ENCODE peak calls at places on chromosomes 16 and 17, in four cellular contexts. One of them, this sample, is unnamed.
A peak's percentile ranks its signal among the peaks of the same experiment; 100 is the strongest.

GRCh38 chr17:27239046-27239445 is 54.9 kb upstream of the WSB1 start:
- DNase-seq in B cell: no peak
- DNase-seq in LNCaP clone FGC: no peak
- DNase-seq in stimulated activated CD8-positive, alpha-beta memory T cell treated with anti-CD3 and anti-CD28 coated beads, Interleukin-12 subunit alpha, Interleukin-12 subunit beta, amount 100 ng/mL, for 1 hour: no peak
- DNase-seq in this sample: no peak

GRCh38 chr17:42281571-42282096 is 5.4 kb upstream of the STAT5B start:
- DNase-seq in LNCaP clone FGC: no peak
- DNase-seq in stimulated activated CD8-positive, alpha-beta memory T cell treated with anti-CD3 and anti-CD28 coated beads, Interleukin-12 subunit alpha, Interleukin-12 subunit beta, amount 100 ng/mL, for 1 hour: no peak
- DNase-seq in B cell: no peak
- DNase-seq in this sample: peak; percentile 46

GRCh38 chr16:10678655-10679054 is 16.1 kb downstream of the TEKT5 start:
- DNase-seq in B cell: no peak
- DNase-seq in LNCaP clone FGC: no peak
- DNase-seq in stimulated activated CD8-positive, alpha-beta memory T cell treated with anti-CD3 and anti-CD28 coated beads, Interleukin-12 subunit alpha, Interleukin-12 subunit beta, amount 100 ng/mL, for 1 hour: no peak
- DNase-seq in this sample: no peak

GRCh38 chr17:2948721-2949468 is 114.5 kb downstream of the OR1D5 start:
- DNase-seq in stimulated activated CD8-positive, alpha-beta memory T cell treated with anti-CD3 and anti-CD28 coated beads, Interleukin-12 subunit alpha, Interleukin-12 subunit beta, amount 100 ng/mL, for 1 hour: no peak
- DNase-seq in B cell: no peak
- DNase-seq in LNCaP clone FGC: no peak
- DNase-seq in this sample: no peak

GRCh38 chr16:84471966-84472365 is 32.5 kb downstream of the MEAK7 start:
- DNase-seq in stimulated activated CD8-positive, alpha-beta memory T cell treated with anti-CD3 and anti-CD28 coated beads, Interleukin-12 subunit alpha, Interleukin-12 subunit beta, amount 100 ng/mL, for 1 hour: no peak
- DNase-seq in LNCaP clone FGC: no peak
- DNase-seq in B cell: no peak
- DNase-seq in this sample: no peak

GRCh38 chr16:85429776-85430522 is 183.2 kb upstream of the GSE1 start:
- DNase-seq in LNCaP clone FGC: no peak
- DNase-seq in B cell: peak; percentile 14
- DNase-seq in stimulated activated CD8-positive, alpha-beta memory T cell treated with anti-CD3 and anti-CD28 coated beads, Interleukin-12 subunit alpha, Interleukin-12 subunit beta, amount 100 ng/mL, for 1 hour: no peak
- DNase-seq in this sample: no peak

GRCh38 chr16:21663889-21664647 is at the start of gene OTOA:
- DNase-seq in LNCaP clone FGC: no peak
- DNase-seq in stimulated activated CD8-positive, alpha-beta memory T cell treated with anti-CD3 and anti-CD28 coated beads, Interleukin-12 subunit alpha, Interleukin-12 subunit beta, amount 100 ng/mL, for 1 hour: no peak
- DNase-seq in B cell: peak; percentile 40
- DNase-seq in this sample: no peak

GRCh38 chr17:339193-340061 is 13.2 kb downstream of the RPH3AL start:
- DNase-seq in LNCaP clone FGC: no peak
- DNase-seq in B cell: no peak
- DNase-seq in stimulated activated CD8-positive, alpha-beta memory T cell treated with anti-CD3 and anti-CD28 coated beads, Interleukin-12 subunit alpha, Interleukin-12 subunit beta, amount 100 ng/mL, for 1 hour: no peak
- DNase-seq in this sample: peak; percentile 26

GRCh38 chr17:16417896-16418683 is 2.7 kb downstream of the TRPV2 start:
- DNase-seq in stimulated activated CD8-positive, alpha-beta memory T cell treated with anti-CD3 and anti-CD28 coated beads, Interleukin-12 subunit alpha, Interleukin-12 subunit beta, amount 100 ng/mL, for 1 hour: no peak
- DNase-seq in LNCaP clone FGC: no peak
- DNase-seq in B cell: no peak
- DNase-seq in this sample: no peak

GRCh38 chr17:68195667-68196393 is 52.0 kb upstream of the AMZ2 start:
- DNase-seq in stimulated activated CD8-positive, alpha-beta memory T cell treated with anti-CD3 and anti-CD28 coated beads, Interleukin-12 subunit alpha, Interleukin-12 subunit beta, amount 100 ng/mL, for 1 hour: no peak
- DNase-seq in B cell: no peak
- DNase-seq in LNCaP clone FGC: no peak
- DNase-seq in this sample: peak; percentile 13

GRCh38 chr16:4141604-4142003 is 25.4 kb upstream of the ADCY9 start:
- DNase-seq in B cell: no peak
- DNase-seq in LNCaP clone FGC: no peak
- DNase-seq in stimulated activated CD8-positive, alpha-beta memory T cell treated with anti-CD3 and anti-CD28 coated beads, Interleukin-12 subunit alpha, Interleukin-12 subunit beta, amount 100 ng/mL, for 1 hour: no peak
- DNase-seq in this sample: no peak

GRCh38 chr17:58996968-58997367 is 109.7 kb downstream of the TRIM37 start:
- DNase-seq in LNCaP clone FGC: no peak
- DNase-seq in B cell: no peak
- DNase-seq in stimulated activated CD8-positive, alpha-beta memory T cell treated with anti-CD3 and anti-CD28 coated beads, Interleukin-12 subunit alpha, Interleukin-12 subunit beta, amount 100 ng/mL, for 1 hour: no peak
- DNase-seq in this sample: no peak

GRCh38 chr17:45791935-45792334 is 7.8 kb downstream of the CRHR1 start:
- DNase-seq in B cell: no peak
- DNase-seq in LNCaP clone FGC: peak; percentile 87
- DNase-seq in stimulated activated CD8-positive, alpha-beta memory T cell treated with anti-CD3 and anti-CD28 coated beads, Interleukin-12 subunit alpha, Interleukin-12 subunit beta, amount 100 ng/mL, for 1 hour: no peak
- DNase-seq in this sample: no peak

GRCh38 chr17:73508057-73508930 is 136.0 kb downstream of the SDK2 start:
- DNase-seq in LNCaP clone FGC: no peak
- DNase-seq in B cell: no peak
- DNase-seq in stimulated activated CD8-positive, alpha-beta memory T cell treated with anti-CD3 and anti-CD28 coated beads, Interleukin-12 subunit alpha, Interleukin-12 subunit beta, amount 100 ng/mL, for 1 hour: no peak
- DNase-seq in this sample: no peak

GRCh38 chr17:76568771-76569170 is 16.9 kb downstream of the ST6GALNAC2 start:
- DNase-seq in stimulated activated CD8-positive, alpha-beta memory T cell treated with anti-CD3 and anti-CD28 coated beads, Interleukin-12 subunit alpha, Interleukin-12 subunit beta, amount 100 ng/mL, for 1 hour: no peak
- DNase-seq in B cell: no peak
- DNase-seq in LNCaP clone FGC: no peak
- DNase-seq in this sample: no peak

GRCh38 chr16:81838794-81839193 is 59.7 kb downstream of the PLCG2 start:
- DNase-seq in LNCaP clone FGC: no peak
- DNase-seq in B cell: peak; percentile 51
- DNase-seq in stimulated activated CD8-positive, alpha-beta memory T cell treated with anti-CD3 and anti-CD28 coated beads, Interleukin-12 subunit alpha, Interleukin-12 subunit beta, amount 100 ng/mL, for 1 hour: no peak
- DNase-seq in this sample: no peak

GRCh38 chr16:50719401-50720337 is 22.2 kb upstream of the CYLD start:
- DNase-seq in LNCaP clone FGC: no peak
- DNase-seq in B cell: no peak
- DNase-seq in stimulated activated CD8-positive, alpha-beta memory T cell treated with anti-CD3 and anti-CD28 coated beads, Interleukin-12 subunit alpha, Interleukin-12 subunit beta, amount 100 ng/mL, for 1 hour: no peak
- DNase-seq in this sample: no peak

GRCh38 chr16:10835281-10835931 is 16.8 kb upstream of the TVP23A start:
- DNase-seq in stimulated activated CD8-positive, alpha-beta memory T cell treated with anti-CD3 and anti-CD28 coated beads, Interleukin-12 subunit alpha, Interleukin-12 subunit beta, amount 100 ng/mL, for 1 hour: no peak
- DNase-seq in B cell: no peak
- DNase-seq in LNCaP clone FGC: no peak
- DNase-seq in this sample: no peak

GRCh38 chr17:44797809-44798208 is 32.3 kb downstream of the GJC1 start:
- DNase-seq in LNCaP clone FGC: no peak
- DNase-seq in stimulated activated CD8-positive, alpha-beta memory T cell treated with anti-CD3 and anti-CD28 coated beads, Interleukin-12 subunit alpha, Interleukin-12 subunit beta, amount 100 ng/mL, for 1 hour: no peak
- DNase-seq in B cell: no peak
- DNase-seq in this sample: no peak

GRCh38 chr17:1532836-1533602 is 16.6 kb upstream of the INPP5K start:
- DNase-seq in stimulated activated CD8-positive, alpha-beta memory T cell treated with anti-CD3 and anti-CD28 coated beads, Interleukin-12 subunit alpha, Interleukin-12 subunit beta, amount 100 ng/mL, for 1 hour: no peak
- DNase-seq in B cell: peak; percentile 73
- DNase-seq in LNCaP clone FGC: no peak
- DNase-seq in this sample: no peak

GRCh38 chr17:41987642-41988041 is 21.0 kb downstream of the CNP start:
- DNase-seq in B cell: no peak
- DNase-seq in LNCaP clone FGC: no peak
- DNase-seq in stimulated activated CD8-positive, alpha-beta memory T cell treated with anti-CD3 and anti-CD28 coated beads, Interleukin-12 subunit alpha, Interleukin-12 subunit beta, amount 100 ng/mL, for 1 hour: no peak
- DNase-seq in this sample: no peak

GRCh38 chr17:2054740-2055493 is at the start of gene HIC1:
- DNase-seq in B cell: peak; percentile 61
- DNase-seq in LNCaP clone FGC: no peak
- DNase-seq in stimulated activated CD8-positive, alpha-beta memory T cell treated with anti-CD3 and anti-CD28 coated beads, Interleukin-12 subunit alpha, Interleukin-12 subunit beta, amount 100 ng/mL, for 1 hour: peak; percentile 52
- DNase-seq in this sample: peak; percentile 21

GRCh38 chr17:51259574-51260236 is at the start of gene MBTD1:
- DNase-seq in B cell: peak; percentile 98
- DNase-seq in LNCaP clone FGC: peak; percentile 88
- DNase-seq in stimulated activated CD8-positive, alpha-beta memory T cell treated with anti-CD3 and anti-CD28 coated beads, Interleukin-12 subunit alpha, Interleukin-12 subunit beta, amount 100 ng/mL, for 1 hour: peak; percentile 94
- DNase-seq in this sample: peak; percentile 96

GRCh38 chr16:397736-398332 is 835 bp downstream of the NME4 start:
- DNase-seq in LNCaP clone FGC: no peak
- DNase-seq in B cell: peak; percentile 52
- DNase-seq in stimulated activated CD8-positive, alpha-beta memory T cell treated with anti-CD3 and anti-CD28 coated beads, Interleukin-12 subunit alpha, Interleukin-12 subunit beta, amount 100 ng/mL, for 1 hour: no peak
- DNase-seq in this sample: no peak

GRCh38 chr17:75524971-75525805 is at the start of gene LLGL2:
- DNase-seq in B cell: peak; percentile 80
- DNase-seq in LNCaP clone FGC: peak; percentile 67
- DNase-seq in stimulated activated CD8-positive, alpha-beta memory T cell treated with anti-CD3 and anti-CD28 coated beads, Interleukin-12 subunit alpha, Interleukin-12 subunit beta, amount 100 ng/mL, for 1 hour: peak; percentile 63
- DNase-seq in this sample: peak; percentile 79

GRCh38 chr16:75946058-75946457 is 219.8 kb upstream of the CPHXL start:
- DNase-seq in B cell: no peak
- DNase-seq in stimulated activated CD8-positive, alpha-beta memory T cell treated with anti-CD3 and anti-CD28 coated beads, Interleukin-12 subunit alpha, Interleukin-12 subunit beta, amount 100 ng/mL, for 1 hour: no peak
- DNase-seq in LNCaP clone FGC: no peak
- DNase-seq in this sample: no peak

GRCh38 chr17:42050360-42051012 is at the start of gene C17orf113:
- DNase-seq in stimulated activated CD8-positive, alpha-beta memory T cell treated with anti-CD3 and anti-CD28 coated beads, Interleukin-12 subunit alpha, Interleukin-12 subunit beta, amount 100 ng/mL, for 1 hour: peak; percentile 20
- DNase-seq in LNCaP clone FGC: no peak
- DNase-seq in B cell: peak; percentile 49
- DNase-seq in this sample: peak; percentile 45

GRCh38 chr17:80423536-80424225 is 8.7 kb downstream of the ENDOV start:
- DNase-seq in LNCaP clone FGC: no peak
- DNase-seq in stimulated activated CD8-positive, alpha-beta memory T cell treated with anti-CD3 and anti-CD28 coated beads, Interleukin-12 subunit alpha, Interleukin-12 subunit beta, amount 100 ng/mL, for 1 hour: no peak
- DNase-seq in B cell: no peak
- DNase-seq in this sample: no peak

GRCh38 chr16:66444049-66444481 is 17.0 kb downstream of the BEAN1 start:
- DNase-seq in B cell: no peak
- DNase-seq in stimulated activated CD8-positive, alpha-beta memory T cell treated with anti-CD3 and anti-CD28 coated beads, Interleukin-12 subunit alpha, Interleukin-12 subunit beta, amount 100 ng/mL, for 1 hour: no peak
- DNase-seq in LNCaP clone FGC: no peak
- DNase-seq in this sample: no peak

GRCh38 chr17:4593021-4593797 is 8.9 kb downstream of the SMTNL2 start:
- DNase-seq in LNCaP clone FGC: no peak
- DNase-seq in stimulated activated CD8-positive, alpha-beta memory T cell treated with anti-CD3 and anti-CD28 coated beads, Interleukin-12 subunit alpha, Interleukin-12 subunit beta, amount 100 ng/mL, for 1 hour: no peak
- DNase-seq in B cell: no peak
- DNase-seq in this sample: no peak

GRCh38 chr17:64244165-64244564 is 18.9 kb downstream of the TEX2 start:
- DNase-seq in stimulated activated CD8-positive, alpha-beta memory T cell treated with anti-CD3 and anti-CD28 coated beads, Interleukin-12 subunit alpha, Interleukin-12 subunit beta, amount 100 ng/mL, for 1 hour: no peak
- DNase-seq in LNCaP clone FGC: no peak
- DNase-seq in B cell: no peak
- DNase-seq in this sample: no peak

GRCh38 chr17:83203073-83203471 is 123.7 kb downstream of the METRNL start:
- DNase-seq in stimulated activated CD8-positive, alpha-beta memory T cell treated with anti-CD3 and anti-CD28 coated beads, Interleukin-12 subunit alpha, Interleukin-12 subunit beta, amount 100 ng/mL, for 1 hour: no peak
- DNase-seq in LNCaP clone FGC: no peak
- DNase-seq in B cell: no peak
- DNase-seq in this sample: no peak

GRCh38 chr17:69367298-69367697 is 40.4 kb upstream of the ABCA5 start:
- DNase-seq in LNCaP clone FGC: no peak
- DNase-seq in stimulated activated CD8-positive, alpha-beta memory T cell treated with anti-CD3 and anti-CD28 coated beads, Interleukin-12 subunit alpha, Interleukin-12 subunit beta, amount 100 ng/mL, for 1 hour: no peak
- DNase-seq in B cell: no peak
- DNase-seq in this sample: no peak

GRCh38 chr17:64777413-64778101 is 115.5 kb upstream of the SMURF2 start:
- DNase-seq in stimulated activated CD8-positive, alpha-beta memory T cell treated with anti-CD3 and anti-CD28 coated beads, Interleukin-12 subunit alpha, Interleukin-12 subunit beta, amount 100 ng/mL, for 1 hour: no peak
- DNase-seq in LNCaP clone FGC: no peak
- DNase-seq in B cell: no peak
- DNase-seq in this sample: peak; percentile 70

GRCh38 chr17:39929657-39930407 is 2.3 kb downstream of the LRRC3C start:
- DNase-seq in stimulated activated CD8-positive, alpha-beta memory T cell treated with anti-CD3 and anti-CD28 coated beads, Interleukin-12 subunit alpha, Interleukin-12 subunit beta, amount 100 ng/mL, for 1 hour: no peak
- DNase-seq in LNCaP clone FGC: no peak
- DNase-seq in B cell: no peak
- DNase-seq in this sample: no peak